ENCODE peak calls at places on chromosomes 4 and X, in six cellular contexts. One of them, this sample, is unnamed.

GRCh38 chrX:133215747-133216146 is 2.4 kb downstream of the TFDP3 start:
- DNase-seq in stomach: no peak
- DNase-seq in vagina: no peak
- DNase-seq in tibial nerve: no peak
- DNase-seq in endothelial cell: peak; percentile 12
- DNase-seq in choroid plexus epithelial cell: peak; percentile 42
- DNase-seq in this sample: peak; percentile 39

GRCh38 chr4:25098964-25099843 is 61.0 kb downstream of the SEPSECS start:
- DNase-seq in tibial nerve: peak; percentile 27
- DNase-seq in choroid plexus epithelial cell: peak; percentile 60
- DNase-seq in vagina: no peak
- DNase-seq in stomach: peak; percentile 41
- DNase-seq in endothelial cell: no peak
- DNase-seq in this sample: no peak

GRCh38 chr4:141009931-141010330 is 123.3 kb downstream of the RNF150 start:
- DNase-seq in tibial nerve: no peak
- DNase-seq in stomach: no peak
- DNase-seq in choroid plexus epithelial cell: no peak
- DNase-seq in endothelial cell: no peak
- DNase-seq in vagina: no peak
- DNase-seq in this sample: no peak

GRCh38 chr4:53654300-53654758 is 63.0 kb upstream of the LNX1 start:
- DNase-seq in vagina: no peak
- DNase-seq in endothelial cell: no peak
- DNase-seq in stomach: peak; percentile 54
- DNase-seq in choroid plexus epithelial cell: no peak
- DNase-seq in tibial nerve: no peak
- DNase-seq in this sample: no peak

GRCh38 chr4:108060164-108060563 is 70.5 kb downstream of the HADH start:
- DNase-seq in tibial nerve: peak; percentile 13
- DNase-seq in vagina: no peak
- DNase-seq in choroid plexus epithelial cell: peak; percentile 78
- DNase-seq in endothelial cell: peak; percentile 14
- DNase-seq in stomach: no peak
- DNase-seq in this sample: peak; percentile 17

GRCh38 chr4:181289203-181289602 is 954.0 kb upstream of the TENM3 start:
- DNase-seq in tibial nerve: no peak
- DNase-seq in stomach: no peak
- DNase-seq in choroid plexus epithelial cell: no peak
- DNase-seq in vagina: no peak
- DNase-seq in endothelial cell: no peak
- DNase-seq in this sample: no peak

GRCh38 chrX:12419591-12419990 is 281.3 kb downstream of the FRMPD4 start:
- DNase-seq in tibial nerve: no peak
- DNase-seq in endothelial cell: no peak
- DNase-seq in choroid plexus epithelial cell: no peak
- DNase-seq in vagina: no peak
- DNase-seq in stomach: no peak
- DNase-seq in this sample: no peak

GRCh38 chr4:137740192-137740591 is 207.9 kb upstream of the PCDH18 start:
- DNase-seq in endothelial cell: no peak
- DNase-seq in stomach: no peak
- DNase-seq in tibial nerve: no peak
- DNase-seq in choroid plexus epithelial cell: peak; percentile 55
- DNase-seq in vagina: no peak
- DNase-seq in this sample: no peak

GRCh38 chr4:93791570-93792195 is 36.9 kb upstream of the ATOH1 start:
- DNase-seq in endothelial cell: peak; percentile 69
- DNase-seq in tibial nerve: peak; percentile 56
- DNase-seq in vagina: no peak
- DNase-seq in stomach: peak; percentile 59
- DNase-seq in choroid plexus epithelial cell: peak; percentile 71
- DNase-seq in this sample: peak; percentile 46

GRCh38 chr4:125620066-125620850 is 305.5 kb downstream of the FAT4 start:
- DNase-seq in tibial nerve: no peak
- DNase-seq in stomach: no peak
- DNase-seq in choroid plexus epithelial cell: peak; percentile 49
- DNase-seq in vagina: no peak
- DNase-seq in endothelial cell: no peak
- DNase-seq in this sample: no peak

GRCh38 chrX:130170752-130171445 is 863 bp upstream of the RAB33A start:
- DNase-seq in stomach: peak; percentile 31
- DNase-seq in choroid plexus epithelial cell: peak; percentile 34
- DNase-seq in endothelial cell: peak; percentile 19
- DNase-seq in tibial nerve: no peak
- DNase-seq in vagina: no peak
- DNase-seq in this sample: peak; percentile 31

GRCh38 chrX:102711872-102712215 is 404 bp upstream of the GPRASP2 start:
- DNase-seq in vagina: no peak
- DNase-seq in endothelial cell: no peak
- DNase-seq in stomach: no peak
- DNase-seq in tibial nerve: no peak
- DNase-seq in choroid plexus epithelial cell: no peak
- DNase-seq in this sample: no peak

GRCh38 chr4:23847158-23847557 is 42.7 kb downstream of the PPARGC1A start:
- DNase-seq in vagina: no peak
- DNase-seq in choroid plexus epithelial cell: no peak
- DNase-seq in tibial nerve: no peak
- DNase-seq in endothelial cell: no peak
- DNase-seq in stomach: no peak
- DNase-seq in this sample: no peak

GRCh38 chr4:154135576-154135975 is 346.7 kb upstream of the SFRP2 start:
- DNase-seq in stomach: no peak
- DNase-seq in endothelial cell: no peak
- DNase-seq in tibial nerve: no peak
- DNase-seq in vagina: no peak
- DNase-seq in choroid plexus epithelial cell: no peak
- DNase-seq in this sample: no peak

GRCh38 chrX:84339507-84340364 is 151.7 kb upstream of the RPS6KA6 start:
- DNase-seq in tibial nerve: no peak
- DNase-seq in vagina: no peak
- DNase-seq in choroid plexus epithelial cell: peak; percentile 47
- DNase-seq in endothelial cell: no peak
- DNase-seq in stomach: no peak
- DNase-seq in this sample: no peak

GRCh38 chrX:46758163-46758955 is 559 bp downstream of the SLC9A7 start:
- DNase-seq in endothelial cell: no peak
- DNase-seq in choroid plexus epithelial cell: no peak
- DNase-seq in tibial nerve: no peak
- DNase-seq in stomach: no peak
- DNase-seq in vagina: no peak
- DNase-seq in this sample: peak; percentile 12

GRCh38 chrX:40736170-40736505 is 796 bp upstream of the MED14 start:
- DNase-seq in vagina: no peak
- DNase-seq in endothelial cell: no peak
- DNase-seq in tibial nerve: no peak
- DNase-seq in stomach: no peak
- DNase-seq in choroid plexus epithelial cell: no peak
- DNase-seq in this sample: no peak

GRCh38 chr4:76569695-76570094 is 134.7 kb downstream of the SHROOM3 start:
- DNase-seq in vagina: no peak
- DNase-seq in stomach: no peak
- DNase-seq in endothelial cell: no peak
- DNase-seq in tibial nerve: no peak
- DNase-seq in choroid plexus epithelial cell: no peak
- DNase-seq in this sample: no peak
- TF ChIP-seq CTCF in vagina: no peak
- TF ChIP-seq CTCF in stomach: no peak
- TF ChIP-seq CTCF in endothelial cell: no peak
- TF ChIP-seq CTCF in tibial nerve: no peak
- TF ChIP-seq CTCF in choroid plexus epithelial cell: no peak
- TF ChIP-seq CTCF in this sample: no peak

GRCh38 chr4:52588097-52588496 is 71.0 kb downstream of the USP46 start:
- DNase-seq in choroid plexus epithelial cell: peak; percentile 41
- DNase-seq in vagina: no peak
- DNase-seq in stomach: no peak
- DNase-seq in endothelial cell: peak; percentile 53
- DNase-seq in tibial nerve: peak; percentile 10
- DNase-seq in this sample: peak; percentile 21
- TF ChIP-seq CTCF in choroid plexus epithelial cell: peak; percentile 61
- TF ChIP-seq CTCF in vagina: no peak
- TF ChIP-seq CTCF in stomach: peak; percentile 27
- TF ChIP-seq CTCF in endothelial cell: peak; percentile 42
- TF ChIP-seq CTCF in tibial nerve: peak; percentile 14
- TF ChIP-seq CTCF in this sample: peak; percentile 26

GRCh38 chr4:8393593-8394038 is 46.9 kb downstream of the ACOX3 start:
- DNase-seq in choroid plexus epithelial cell: peak; percentile 96
- DNase-seq in endothelial cell: no peak
- DNase-seq in stomach: no peak
- DNase-seq in vagina: no peak
- DNase-seq in tibial nerve: peak; percentile 67
- DNase-seq in this sample: no peak
- TF ChIP-seq CTCF in choroid plexus epithelial cell: peak; percentile 52
- TF ChIP-seq CTCF in endothelial cell: no peak
- TF ChIP-seq CTCF in stomach: no peak
- TF ChIP-seq CTCF in vagina: no peak
- TF ChIP-seq CTCF in tibial nerve: no peak
- TF ChIP-seq CTCF in this sample: no peak

GRCh38 chr4:38069271-38069760 is 109.1 kb downstream of the PTTG2 start:
- DNase-seq in choroid plexus epithelial cell: peak; percentile 85
- DNase-seq in tibial nerve: no peak
- DNase-seq in stomach: peak; percentile 67
- DNase-seq in endothelial cell: peak; percentile 55
- DNase-seq in vagina: no peak
- DNase-seq in this sample: peak; percentile 64

GRCh38 chr4:38075370-38076152 is 115.4 kb downstream of the PTTG2 start:
- DNase-seq in vagina: no peak
- DNase-seq in choroid plexus epithelial cell: peak; percentile 61
- DNase-seq in tibial nerve: peak; percentile 60
- DNase-seq in endothelial cell: no peak
- DNase-seq in stomach: no peak
- DNase-seq in this sample: no peak

GRCh38 chr4:38072578-38072977 is 112.4 kb downstream of the PTTG2 start:
- DNase-seq in choroid plexus epithelial cell: peak; percentile 58
- DNase-seq in endothelial cell: no peak
- DNase-seq in vagina: no peak
- DNase-seq in stomach: no peak
- DNase-seq in tibial nerve: no peak
- DNase-seq in this sample: no peak

GRCh38 chr4:38073596-38074234 is 113.5 kb downstream of the PTTG2 start:
- DNase-seq in choroid plexus epithelial cell: no peak
- DNase-seq in endothelial cell: no peak
- DNase-seq in vagina: no peak
- DNase-seq in stomach: no peak
- DNase-seq in tibial nerve: no peak
- DNase-seq in this sample: no peak

DNA sequence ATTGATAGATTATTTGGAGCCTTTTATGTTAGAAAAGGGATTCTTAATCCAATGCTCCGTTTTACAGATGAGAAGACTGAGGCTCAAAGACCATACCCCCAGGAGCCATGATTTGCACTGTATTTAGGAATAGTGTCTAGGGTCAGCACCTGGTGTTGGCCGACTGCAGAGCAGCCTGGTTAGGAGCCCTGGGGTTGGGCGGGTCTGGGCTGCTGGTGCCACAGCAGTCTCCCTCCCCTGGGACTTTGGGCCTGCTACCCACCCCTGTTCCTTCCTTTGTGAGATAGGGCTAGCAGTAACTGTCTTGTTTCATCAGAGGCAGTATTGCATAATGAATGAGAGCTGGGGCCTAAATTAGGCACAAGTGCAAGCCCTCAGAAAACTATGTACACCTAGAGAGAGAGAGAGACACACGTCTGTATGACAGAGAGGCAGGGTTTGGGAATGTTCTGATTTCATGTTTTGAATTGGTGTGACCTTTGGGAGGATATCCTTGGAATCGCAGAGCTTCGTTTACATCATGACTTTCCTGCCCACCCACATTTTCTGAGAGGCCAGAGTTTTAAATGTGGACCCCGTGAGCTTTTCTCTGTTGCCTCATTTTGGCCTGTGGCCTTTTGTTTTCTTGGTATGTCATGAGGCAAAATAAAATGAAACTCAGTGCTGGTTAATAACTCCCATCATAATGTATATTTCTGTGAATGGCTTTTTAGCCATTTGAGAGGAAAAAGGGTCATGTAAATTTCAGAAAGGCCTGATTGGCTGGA is 111.8 kb downstream of the PTTG2 start:
- DNase-seq in tibial nerve: no peak
- DNase-seq in choroid plexus epithelial cell: peak; percentile 65
- DNase-seq in endothelial cell: no peak
- DNase-seq in vagina: no peak
- DNase-seq in stomach: no peak
- DNase-seq in this sample: no peak
- TF ChIP-seq CTCF in tibial nerve: no peak
- TF ChIP-seq CTCF in choroid plexus epithelial cell: no peak
- TF ChIP-seq CTCF in endothelial cell: no peak
- TF ChIP-seq CTCF in vagina: no peak
- TF ChIP-seq CTCF in stomach: no peak
- TF ChIP-seq CTCF in this sample: no peak

GRCh38 chr4:26458104-26458503 is 32.2 kb downstream of the CCKAR start:
- DNase-seq in stomach: no peak
- DNase-seq in endothelial cell: no peak
- DNase-seq in choroid plexus epithelial cell: peak; percentile 80
- DNase-seq in tibial nerve: no peak
- DNase-seq in vagina: peak; percentile 37
- DNase-seq in this sample: no peak
- TF ChIP-seq CTCF in stomach: no peak
- TF ChIP-seq CTCF in endothelial cell: no peak
- TF ChIP-seq CTCF in choroid plexus epithelial cell: peak; percentile 30
- TF ChIP-seq CTCF in tibial nerve: no peak
- TF ChIP-seq CTCF in vagina: no peak
- TF ChIP-seq CTCF in this sample: no peak